ENCODE peak calls at places on chromosomes 12 and 14, in four cellular contexts. R, U, N and T are unnamed samples.

GRCh38 chr14:63686926-63687325 is 40.9 kb downstream of the SGPP1 start:
- DNase-seq in R (no peak), U (no peak), N (no peak), T (no peak)

GRCh38 chr12:113403435-113404415 is at the start of gene SDS:
- DNase-seq in R (no peak), U (no peak), N (no peak), T (no peak)

GRCh38 chr12:3365416-3366385 is 125.3 kb upstream of the PRMT8 start:
- DNase-seq in R (no peak), U (no peak), N (no peak), T (no peak)

GRCh38 chr12:51246254-51246853 is 7.7 kb downstream of the DAZAP2 start:
- DNase-seq in R (no peak), U (no peak), N (no peak), T (no peak)

GRCh38 chr12:95608252-95609033 is 57.2 kb upstream of the USP44 start:
- DNase-seq in R (no peak), U (no peak), N (peak), T (peak)

GRCh38 chr14:75487155-75487671 is 35.1 kb upstream of the BATF start:
- DNase-seq in R (no peak), U (no peak), N (no peak), T (no peak)

GRCh38 chr12:74537126-74537706 is 419 bp upstream of the ATXN7L3B start:
- DNase-seq in R (no peak), U (peak), N (no peak), T (no peak)

GRCh38 chr14:77031680-77032482 is 3.4 kb upstream of the IRF2BPL start:
- DNase-seq in R (peak), U (no peak), N (no peak), T (no peak)

GRCh38 chr12:46377678-46378077 is 5.1 kb upstream of the SLC38A2 start:
- DNase-seq in R (no peak), U (no peak), N (no peak), T (no peak)

GRCh38 chr12:41962171-41962572 is 182.5 kb downstream of the GXYLT1 start:
- DNase-seq in R (no peak), U (no peak), N (no peak), T (no peak)

DNA sequence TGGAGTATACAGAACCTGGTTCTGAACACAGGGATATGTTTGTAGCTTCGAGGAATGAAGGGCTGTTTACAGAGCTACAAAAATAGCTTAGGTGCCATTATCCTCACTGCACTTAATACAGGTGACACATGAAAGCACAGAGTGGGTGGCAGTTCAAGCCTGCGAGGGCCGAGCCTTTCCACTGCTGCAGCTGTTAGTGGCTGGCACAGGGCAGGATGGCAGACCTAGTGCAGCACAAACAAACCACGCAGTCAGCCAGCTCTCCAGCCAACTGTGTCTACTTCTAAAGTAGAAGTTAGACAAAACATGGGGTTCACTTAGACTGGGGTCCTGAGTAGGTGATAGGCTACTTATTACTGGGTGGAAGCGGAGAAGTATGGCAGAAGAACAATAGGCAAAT is 95.4 kb downstream of the DUSP16 start:
- DNase-seq in R (no peak), U (no peak), N (no peak), T (no peak)
- TF ChIP-seq CTCF in R (no peak), U (no peak), N (no peak), T (no peak)

DNA sequence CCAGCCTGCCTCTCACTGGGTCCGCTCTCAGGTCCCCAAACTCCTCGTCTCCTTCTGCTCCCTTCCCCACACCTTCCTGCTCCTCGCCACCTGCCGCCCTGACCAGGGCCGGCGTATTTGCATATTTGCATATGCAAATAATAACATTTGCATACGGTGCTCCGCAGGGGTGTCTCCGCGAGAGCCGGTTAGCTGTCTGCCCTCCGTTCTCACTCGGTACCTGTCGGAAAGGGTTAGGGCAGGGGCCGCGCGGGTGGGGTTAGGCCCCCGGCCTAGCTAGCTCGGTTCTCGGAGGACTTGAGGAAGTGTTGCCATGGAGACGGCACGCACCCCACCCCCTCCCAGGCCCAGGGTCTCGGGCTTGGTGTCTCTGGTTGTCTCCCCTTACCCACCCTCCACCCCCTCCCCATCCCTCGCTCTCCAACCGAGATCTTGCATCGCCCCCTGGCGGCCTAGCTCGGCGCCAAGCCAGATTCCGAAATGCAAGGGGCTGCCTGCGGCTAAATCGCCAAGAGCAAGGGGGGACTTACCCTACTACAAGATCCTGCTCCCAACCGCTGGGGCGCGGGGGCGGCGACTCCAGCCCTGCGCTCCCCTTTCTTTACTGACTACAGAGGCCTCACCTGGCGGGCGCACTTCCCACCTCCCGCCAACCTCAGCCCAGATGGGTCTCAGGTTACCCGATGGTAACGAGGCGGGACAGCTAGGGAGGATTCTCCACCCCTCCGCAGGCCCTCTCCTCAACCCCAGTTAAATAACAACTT is 8.1 kb downstream of the STAC3 start:
- DNase-seq in R (no peak), U (peak), N (no peak), T (no peak)
- H3K4me3 ChIP-seq in R (no peak), U (peak), N (peak), T (no peak)

GRCh38 chr12:57518176-57518919 is 2.0 kb downstream of the DDIT3 start:
- DNase-seq in R (no peak), U (no peak), N (no peak), T (no peak)

GRCh38 chr12:57519758-57520007 is 631 bp downstream of the DDIT3 start:
- DNase-seq in R (peak), U (no peak), N (no peak), T (no peak)

GRCh38 chr12:57518920-57519757 is 1.2 kb downstream of the DDIT3 start:
- DNase-seq in R (peak), U (no peak), N (no peak), T (peak)

GRCh38 chr12:57521475-57522018 is 1.1 kb upstream of the MBD6 start:
- DNase-seq in R (peak), U (no peak), N (peak), T (peak)

GRCh38 chr12:57520008-57520726 is at the start of gene DDIT3:
- DNase-seq in R (peak), U (peak), N (peak), T (peak)
- TF ChIP-seq POLR2A in R (peak), U (peak), N (peak), T (no peak)

GRCh38 chr12:39824505-39825198 is 205.0 kb upstream of the ABCD2 start:
- DNase-seq in R (no peak), U (no peak), N (no peak), T (no peak)
- TF ChIP-seq CTCF in R (no peak), U (no peak), N (no peak), T (no peak)

DNA sequence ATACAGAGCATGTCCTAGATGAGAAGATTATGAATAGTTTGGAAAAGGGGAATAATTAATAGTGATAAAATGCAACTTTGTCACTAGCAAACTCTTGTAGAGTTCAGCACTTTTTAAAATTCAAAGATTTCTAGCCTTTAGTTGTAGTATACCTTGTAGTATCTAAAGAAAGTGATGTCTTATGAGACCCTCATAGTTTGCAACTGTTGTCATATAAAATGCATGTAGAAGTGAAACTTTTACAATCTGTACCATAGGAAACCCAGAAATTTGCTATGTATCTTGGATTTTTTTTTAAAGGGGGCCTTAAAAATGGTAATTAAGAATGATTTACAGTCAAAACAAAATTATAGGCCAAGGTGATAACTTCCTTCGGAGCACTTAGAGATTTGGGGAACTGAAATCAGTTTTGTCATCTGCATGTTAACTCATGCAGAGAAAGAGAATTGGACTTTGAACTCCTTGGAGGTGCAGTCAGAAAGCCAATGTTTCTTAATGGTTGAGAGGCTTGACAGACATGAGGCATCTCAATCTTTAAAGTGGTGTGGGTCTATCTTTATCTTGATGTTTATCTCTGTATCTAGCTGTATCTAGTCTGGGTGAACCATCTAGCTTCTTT is 1.3 kb downstream of the LRRK2 start:
- DNase-seq in R (no peak), U (no peak), N (no peak), T (no peak)
- H3K4me3 ChIP-seq in R (peak), U (no peak), N (peak), T (no peak)

GRCh38 chr12:6541371-6542165 is 7.3 kb downstream of the GAPDH start:
- DNase-seq in R (no peak), U (no peak), N (no peak), T (peak)

GRCh38 chr12:6542209-6543009 is 8.1 kb downstream of the GAPDH start:
- DNase-seq in R (no peak), U (no peak), N (no peak), T (no peak)

GRCh38 chr12:6538420-6539275 is 4.3 kb downstream of the GAPDH start:
- DNase-seq in R (no peak), U (no peak), N (no peak), T (no peak)

GRCh38 chr12:6539276-6540134 is 5.2 kb downstream of the GAPDH start:
- DNase-seq in R (no peak), U (no peak), N (no peak), T (no peak)

GRCh38 chr12:6540181-6540877 is 6.0 kb downstream of the GAPDH start:
- DNase-seq in R (peak), U (peak), N (peak), T (peak)
- TF ChIP-seq POLR2A in R (peak), U (no peak), N (no peak), T (no peak)

GRCh38 chr12:2273288-2273687 is 220.5 kb downstream of the CACNA1C start:
- DNase-seq in R (peak), U (no peak), N (no peak), T (no peak)
- TF ChIP-seq CTCF in R (peak), U (no peak), N (no peak), T (no peak)